ENCODE peak calls at places on chromosome 7, in five cellular contexts. E is progenitor cell of endocrine pancreas, Y is T-helper 2 cell, Z is RWPE1, N is nephron progenitor cell. C is an unnamed sample.

GRCh38 chr7:45711161-45711490 is 137.0 kb downstream of the ADCY1 start:
- DNase-seq in E (no peak), Y (no peak), Z (no peak), N (no peak), C (no peak)

GRCh38 chr7:81267508-81267907 is 348.7 kb upstream of the SEMA3C start:
- DNase-seq in E (no peak), Y (no peak), Z (peak), N (no peak), C (peak)

GRCh38 chr7:3482147-3482921 is 181.3 kb downstream of the SDK1 start:
- DNase-seq in E (no peak), Y (no peak), Z (peak), N (peak), C (peak)

GRCh38 chr7:55335151-55335550 is 30.0 kb upstream of the LANCL2 start:
- DNase-seq in E (no peak), Y (no peak), Z (no peak), N (no peak), C (no peak)

GRCh38 chr7:23065974-23066373 is 39.6 kb upstream of the KLHL7 start:
- DNase-seq in E (no peak), Y (no peak), Z (no peak), N (no peak), C (peak)

GRCh38 chr7:111383133-111383532 is 179.2 kb downstream of the IMMP2L start:
- DNase-seq in E (no peak), Y (no peak), Z (no peak), N (no peak), C (no peak)

GRCh38 chr7:152551304-152552036 is 115.7 kb upstream of the KMT2C start:
- DNase-seq in E (no peak), Y (no peak), Z (no peak), N (no peak), C (no peak)

GRCh38 chr7:128672927-128673517 is 930 bp downstream of the GARIN1A start:
- DNase-seq in E (no peak), Y (no peak), Z (no peak), N (peak), C (no peak)

GRCh38 chr7:50595538-50596102 is 30.4 kb upstream of the DDC start:
- DNase-seq in E (no peak), Y (no peak), Z (peak), N (no peak), C (peak)

GRCh38 chr7:104059103-104059502 is 69.6 kb upstream of the RELN start:
- DNase-seq in E (no peak), Y (no peak), Z (no peak), N (no peak), C (no peak)

GRCh38 chr7:131183076-131183471 is 144.6 kb upstream of the MKLN1 start:
- DNase-seq in E (no peak), Y (no peak), Z (no peak), N (no peak), C (no peak)

GRCh38 chr7:30080818-30081217 is 52.6 kb downstream of the PLEKHA8 start:
- DNase-seq in E (no peak), Y (no peak), Z (no peak), N (no peak), C (no peak)

GRCh38 chr7:25758559-25758958 is 393.4 kb upstream of the NFE2L3 start:
- DNase-seq in E (no peak), Y (no peak), Z (peak), N (no peak), C (no peak)

GRCh38 chr7:2143450-2143849 is 89.3 kb downstream of the MAD1L1 start:
- DNase-seq in E (no peak), Y (no peak), Z (no peak), N (no peak), C (no peak)

GRCh38 chr7:90824386-90825307 is 228.5 kb downstream of the CDK14 start:
- DNase-seq in E (no peak), Y (no peak), Z (peak), N (no peak), C (no peak)

GRCh38 chr7:55573234-55573504 is 867 bp upstream of the VOPP1 start:
- DNase-seq in E (no peak), Y (no peak), Z (no peak), N (no peak), C (no peak)

GRCh38 chr7:16918288-16918895 is 36.6 kb upstream of the AGR3 start:
- DNase-seq in E (no peak), Y (no peak), Z (no peak), N (peak), C (no peak)

GRCh38 chr7:149071641-149072437 is 18.7 kb downstream of the ZNF786 start:
- DNase-seq in E (no peak), Y (peak), Z (no peak), N (peak), C (no peak)

GRCh38 chr7:3106353-3106752 is 62.7 kb upstream of the CARD11 start:
- DNase-seq in E (no peak), Y (no peak), Z (no peak), N (no peak), C (no peak)

GRCh38 chr7:136142583-136142982 is 165.4 kb upstream of the MTPN start:
- DNase-seq in E (no peak), Y (no peak), Z (no peak), N (no peak), C (no peak)

GRCh38 chr7:45000096-45001032 is at the start of gene CCM2:
- DNase-seq in E (peak), Y (no peak), Z (no peak), N (no peak), C (peak)

C was measured in Caki2.